ENCODE peak calls at places on chromosomes 4 and X, in five cellular contexts. Z, U, O, E and X are unnamed samples. For H3K36me3 and H3K4me1, the result is how much of the 10 kb centered on the place peaks cover.

GRCh38 chrX:123481908-123482873 is 250.7 kb downstream of the THOC2 start:
- DNase-seq in Z (peak), U (no peak), O (no peak), E (no peak), X (no peak)

GRCh38 chr4:41880840-41881831 is 54.1 kb upstream of the TMEM33 start:
- DNase-seq in Z (no peak), U (no peak), O (no peak), E (no peak), X (no peak)

GRCh38 chr4:151174784-151175183 is 75.4 kb downstream of the RPS3A start:
- DNase-seq in Z (no peak), U (no peak), O (no peak), E (no peak), X (no peak)

GRCh38 chrX:47814853-47815252 is 21.8 kb upstream of the ZNF81 start:
- DNase-seq in Z (no peak), U (no peak), O (no peak), E (no peak), X (no peak)

GRCh38 chrX:123282241-123282640 is 98.2 kb downstream of the GRIA3 start:
- DNase-seq in Z (no peak), U (no peak), O (no peak), E (no peak), X (no peak)

GRCh38 chrX:43269201-43269600 is 386.9 kb upstream of the MAOA start:
- DNase-seq in Z (no peak), U (no peak), O (peak), E (no peak), X (no peak)

GRCh38 chr4:93788712-93789111 is 39.8 kb upstream of the ATOH1 start:
- DNase-seq in Z (no peak), U (no peak), O (peak), E (no peak), X (no peak)

GRCh38 chr4:189304179-189304578 is 636.5 kb upstream of the FRG1 start:
- DNase-seq in Z (no peak), U (no peak), O (no peak), E (no peak), X (no peak)

GRCh38 chr4:163666335-163666888 is 171.9 kb downstream of the TMA16 start:
- DNase-seq in Z (no peak), U (no peak), O (no peak), E (no peak), X (no peak)

GRCh38 chr4:184228306-184228705 is 10.6 kb upstream of the ENPP6 start:
- DNase-seq in Z (no peak), U (no peak), O (no peak), E (no peak), X (no peak)

GRCh38 chr4:170741856-170742255 is 652.1 kb upstream of the AADAT start:
- DNase-seq in Z (no peak), U (no peak), O (no peak), E (no peak), X (no peak)

GRCh38 chr4:69360271-69360670 is 80.0 kb downstream of the UGT2B28 start:
- DNase-seq in Z (no peak), U (no peak), O (no peak), E (no peak), X (no peak)

GRCh38 chrX:139982856-139983255 is 17.5 kb upstream of the CXorf66 start:
- DNase-seq in Z (no peak), U (no peak), O (no peak), E (no peak), X (no peak)

GRCh38 chr4:156581282-156581681 is 390.3 kb downstream of the PDGFC start:
- DNase-seq in Z (no peak), U (no peak), O (no peak), E (no peak), X (no peak)

GRCh38 chrX:28901637-28902036 is 314.4 kb downstream of the IL1RAPL1 start:
- DNase-seq in Z (no peak), U (no peak), O (peak), E (no peak), X (no peak)

GRCh38 chr4:56937262-56937661 is 29.6 kb downstream of the REST start:
- DNase-seq in Z (no peak), U (no peak), O (peak), E (no peak), X (no peak)

GRCh38 chr4:147453561-147454141 is 27.2 kb upstream of the EDNRA start:
- DNase-seq in Z (no peak), U (no peak), O (peak), E (no peak), X (no peak)

GRCh38 chrX:118974908-118975671 is 672 bp downstream of the LONRF3 start:
- DNase-seq in Z (no peak), U (no peak), O (peak), E (no peak), X (peak)

GRCh38 chrX:30652527-30653414 is 452 bp upstream of the GK start:
- DNase-seq in Z (peak), U (peak), O (peak), E (peak), X (peak)
- H3K27ac ChIP-seq in Z (peak), U (peak), O (no peak), E (peak), X (peak)

GRCh38 chr4:5685296-5685695 is 23.1 kb downstream of the EVC2 start:
- DNase-seq in Z (no peak), U (no peak), O (no peak), E (no peak), X (no peak)
- H3K36me3 ChIP-seq in Z (under half), U (under half), O (under half), E (half or more), X (under half)

GRCh38 chr4:2256781-2257191 is 5.1 kb downstream of the MXD4 start:
- DNase-seq in Z (no peak), U (peak), O (no peak), E (no peak), X (no peak)
- H3K4me1 ChIP-seq in Z (under half), U (half or more), O (under half), E (half or more), X (under half)

GRCh38 chr4:30721353-30722091 is 1.4 kb downstream of the PCDH7 start:
- DNase-seq in Z (peak), U (peak), O (peak), E (no peak), X (no peak)
- H3K27ac ChIP-seq in Z (no peak), U (no peak), O (no peak), E (no peak), X (no peak)

GRCh38 chrX:16825306-16826035 is 39.2 kb downstream of the TXLNG start:
- DNase-seq in Z (no peak), U (no peak), O (peak), E (no peak), X (no peak)

GRCh38 chrX:16826207-16826606 is 39.9 kb downstream of the TXLNG start:
- DNase-seq in Z (no peak), U (no peak), O (peak), E (no peak), X (peak)

GRCh38 chrX:16832301-16832700 is 37.9 kb downstream of the RBBP7 start:
- DNase-seq in Z (no peak), U (no peak), O (no peak), E (no peak), X (no peak)

GRCh38 chrX:16827225-16827624 is 41.0 kb downstream of the TXLNG start:
- DNase-seq in Z (no peak), U (no peak), O (no peak), E (no peak), X (no peak)

DNA sequence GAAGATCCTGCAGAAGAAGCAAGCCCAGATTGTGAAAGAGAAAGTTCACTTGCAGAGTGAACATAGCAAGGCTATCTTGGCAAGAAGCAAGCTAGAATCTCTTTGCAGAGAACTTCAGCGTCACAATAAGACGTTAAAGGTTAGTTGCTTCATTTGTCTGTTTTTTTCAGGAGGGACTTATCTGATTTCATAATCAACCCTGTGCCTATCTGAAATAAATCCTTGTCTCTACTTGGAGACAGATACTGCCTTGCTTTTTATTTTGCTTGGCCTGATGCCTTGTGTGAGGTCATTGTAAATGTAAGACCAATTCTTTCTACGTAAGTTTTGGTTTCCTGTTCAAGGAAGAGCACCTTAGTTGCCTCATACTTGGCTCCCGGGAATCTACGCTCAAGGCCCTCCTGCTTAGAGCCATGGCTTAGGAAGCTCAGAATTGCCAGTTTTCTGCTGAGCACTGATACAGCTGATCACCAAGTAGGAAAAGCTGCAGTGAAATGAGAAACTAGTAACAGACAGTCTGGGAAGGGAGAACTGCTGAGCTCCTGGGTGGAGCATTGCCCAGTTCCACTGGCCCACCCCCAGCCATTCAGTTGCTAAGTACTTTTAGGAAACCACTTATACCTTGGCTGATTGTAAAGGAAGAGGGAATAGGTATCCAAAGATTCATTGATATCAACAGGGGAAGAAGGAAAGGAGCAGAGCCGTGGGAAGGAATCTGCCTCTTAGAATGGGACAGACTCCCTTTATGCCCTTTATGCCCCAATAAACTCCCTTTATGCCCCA is 41.8 kb downstream of the RBBP7 start:
- DNase-seq in Z (no peak), U (peak), O (no peak), E (peak), X (no peak)
- H3K36me3 ChIP-seq in Z (under half), U (under half), O (under half), E (under half), X (under half)

GRCh38 chr4:89301003-89301402 is 6.6 kb downstream of the GPRIN3 start:
- DNase-seq in Z (no peak), U (no peak), O (no peak), E (no peak), X (no peak)

GRCh38 chr4:89299153-89299789 is 8.3 kb downstream of the GPRIN3 start:
- DNase-seq in Z (no peak), U (no peak), O (no peak), E (no peak), X (no peak)

GRCh38 chr4:89300490-89300889 is 7.1 kb downstream of the GPRIN3 start:
- DNase-seq in Z (no peak), U (no peak), O (no peak), E (no peak), X (no peak)

GRCh38 chr4:89298788-89299152 is 8.8 kb downstream of the GPRIN3 start:
- DNase-seq in Z (no peak), U (no peak), O (peak), E (no peak), X (no peak)

GRCh38 chr4:89300060-89300459 is 7.5 kb downstream of the GPRIN3 start:
- DNase-seq in Z (no peak), U (no peak), O (no peak), E (no peak), X (no peak)
- H3K4me1 ChIP-seq in Z (under half), U (half or more), O (under half), E (under half), X (half or more)

GRCh38 chr4:76690091-76690905 is 207.6 kb downstream of the SOWAHB start:
- DNase-seq in Z (no peak), U (no peak), O (peak), E (no peak), X (no peak)
- H3K27ac ChIP-seq in Z (no peak), U (no peak), O (peak), E (peak), X (no peak)

GRCh38 chrX:46628406-46629371 is 55.1 kb downstream of the CHST7 start:
- DNase-seq in Z (no peak), U (peak), O (no peak), E (peak), X (no peak)

GRCh38 chrX:46627700-46628405 is 54.3 kb downstream of the CHST7 start:
- DNase-seq in Z (no peak), U (no peak), O (no peak), E (peak), X (no peak)

GRCh38 chrX:46626566-46626965 is 53.0 kb downstream of the CHST7 start:
- DNase-seq in Z (no peak), U (no peak), O (no peak), E (no peak), X (peak)

GRCh38 chrX:46624090-46624786 is 50.7 kb downstream of the CHST7 start:
- DNase-seq in Z (no peak), U (no peak), O (peak), E (no peak), X (no peak)

GRCh38 chrX:46627044-46627443 is 53.5 kb downstream of the CHST7 start:
- DNase-seq in Z (no peak), U (no peak), O (no peak), E (no peak), X (no peak)
- H3K36me3 ChIP-seq in Z (under half), U (under half), O (under half), E (under half), X (under half)